ENCODE peak calls at places on chromosomes 11 and 22, in six cellular contexts. B, U, H, R, J and K are unnamed samples.

GRCh38 chr11:44978961-44979331 is 28.3 kb upstream of the TP53I11 start:
- DNase-seq in U (no peak), J (no peak), H (no peak), R (no peak), B (peak), K (no peak)

GRCh38 chr11:369336-370018 is at the start of gene B4GALNT4:
- DNase-seq in R (no peak), U (peak), J (no peak), B (no peak), H (peak), K (peak)

GRCh38 chr11:77636738-77637344 is 753 bp downstream of the CLNS1A start:
- DNase-seq in H (no peak), R (peak), U (peak), J (no peak), B (no peak), K (no peak)

GRCh38 chr22:46366801-46367706 is 31.5 kb downstream of the TRMU start:
- DNase-seq in H (no peak), B (no peak), R (no peak), J (no peak), U (no peak), K (no peak)

GRCh38 chr22:35150163-35151107 is 84.5 kb downstream of the ISX start:
- DNase-seq in U (peak), H (peak), B (peak), R (peak), J (peak), K (no peak)

GRCh38 chr22:36194971-36195370 is 6.6 kb downstream of the APOL4 start:
- DNase-seq in J (peak), H (peak), B (peak), R (peak), U (peak), K (no peak)

GRCh38 chr11:117993988-117994741 is 8.0 kb downstream of the IL10RA start:
- DNase-seq in R (no peak), U (no peak), J (no peak), B (no peak), H (no peak), K (no peak)

GRCh38 chr11:32870676-32871075 is 21.9 kb upstream of the QSER1 start:
- DNase-seq in B (no peak), J (no peak), H (peak), R (peak), U (no peak), K (no peak)

GRCh38 chr11:34416746-34417145 is 22.0 kb upstream of the CAT start:
- DNase-seq in R (no peak), B (no peak), U (peak), J (peak), H (no peak), K (no peak)

GRCh38 chr11:61141601-61142028 is 19.6 kb downstream of the VPS37C start:
- DNase-seq in U (no peak), J (no peak), R (no peak), B (peak), H (no peak), K (peak)

GRCh38 chr11:69841859-69842698 is 22.9 kb upstream of the FGF3 start:
- DNase-seq in R (peak), J (no peak), H (no peak), U (peak), B (peak), K (no peak)

GRCh38 chr22:36467946-36468345 is 13.5 kb downstream of the TXN2 start:
- DNase-seq in B (no peak), U (peak), J (peak), H (no peak), R (no peak), K (peak)

GRCh38 chr11:34926831-34927132 is 10.4 kb downstream of the PDHX start:
- DNase-seq in R (no peak), J (peak), H (no peak), B (no peak), U (peak), K (no peak)

GRCh38 chr11:128713595-128713994 is 19.7 kb downstream of the FLI1 start:
- DNase-seq in J (no peak), U (peak), R (no peak), B (no peak), H (no peak), K (no peak)

GRCh38 chr11:109933126-109933525 is 160.1 kb upstream of the ZC3H12C start:
- DNase-seq in R (no peak), J (peak), B (no peak), U (peak), H (no peak), K (no peak)

GRCh38 chr11:10654211-10655150 is 39.1 kb downstream of the IRAG1 start:
- DNase-seq in U (peak), B (no peak), R (peak), H (peak), J (peak), K (no peak)
- H3K27ac ChIP-seq in U (no peak), B (peak), R (no peak), H (no peak), J (no peak), K (peak)

GRCh38 chr11:121535122-121535796 is 82.5 kb upstream of the SORL1-AS1 start:
- DNase-seq in H (no peak), J (no peak), R (no peak), U (peak), B (no peak), K (no peak)

GRCh38 chr11:121536116-121536515 is 83.3 kb upstream of the SORL1-AS1 start:
- DNase-seq in B (no peak), H (no peak), U (no peak), R (no peak), J (no peak), K (no peak)

GRCh38 chr11:121530257-121530656 is 77.5 kb upstream of the SORL1-AS1 start:
- DNase-seq in B (no peak), J (no peak), U (no peak), R (no peak), H (no peak), K (no peak)

GRCh38 chr11:121534131-121535093 is 81.6 kb upstream of the SORL1-AS1 start:
- DNase-seq in B (no peak), U (peak), H (no peak), R (no peak), J (peak), K (no peak)

GRCh38 chr11:121533556-121534050 is 80.8 kb upstream of the SORL1-AS1 start:
- DNase-seq in H (no peak), B (no peak), J (no peak), R (no peak), U (no peak), K (no peak)
- H3K27ac ChIP-seq in H (peak), B (no peak), J (no peak), R (no peak), U (no peak), K (no peak)

GRCh38 chr11:73570415-73571114 is 27.3 kb downstream of the FAM168A start:
- DNase-seq in J (no peak), U (peak), B (no peak), R (no peak), H (no peak), K (peak)
- H3K27ac ChIP-seq in J (no peak), U (peak), B (no peak), R (no peak), H (no peak), K (peak)

GRCh38 chr11:129798212-129798611 is 17.4 kb upstream of the TMEM45B start:
- DNase-seq in R (no peak), J (no peak), H (no peak), U (no peak), B (no peak), K (no peak)
- H3K27ac ChIP-seq in R (no peak), J (no peak), H (no peak), U (no peak), B (peak), K (no peak)

DNA sequence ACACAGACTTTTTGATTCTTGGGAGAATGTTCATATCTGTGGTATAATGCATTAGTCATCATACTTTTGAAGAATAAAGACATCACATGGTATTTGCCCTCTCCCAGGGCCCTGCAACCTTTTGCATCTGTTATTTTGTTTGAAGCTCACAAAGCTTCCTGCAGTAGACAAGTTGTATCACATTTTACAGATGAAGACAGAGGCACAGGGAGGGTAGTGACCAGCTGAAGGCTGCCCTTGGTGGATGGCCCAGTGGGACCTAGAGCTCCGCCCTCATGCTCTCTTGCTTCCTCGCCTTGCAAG is 66.4 kb downstream of the UBASH3B start:
- DNase-seq in R (no peak), J (peak), H (peak), U (peak), B (no peak), K (no peak)
- H3K27ac ChIP-seq in R (no peak), J (peak), H (no peak), U (peak), B (no peak), K (peak)

GRCh38 chr11:66338276-66339162 is 2.3 kb upstream of the RIN1 start:
- DNase-seq in R (no peak), U (no peak), H (no peak), J (no peak), B (no peak), K (no peak)

GRCh38 chr11:66340596-66341501 is 4.1 kb downstream of the BRMS1 start:
- DNase-seq in U (no peak), J (no peak), H (no peak), R (no peak), B (no peak), K (peak)

GRCh38 chr11:66339686-66340483 is 3.7 kb upstream of the RIN1 start:
- DNase-seq in J (no peak), B (no peak), R (no peak), H (no peak), U (no peak), K (peak)

GRCh38 chr11:66337103-66337899 is 1.1 kb upstream of the RIN1 start:
- DNase-seq in U (peak), B (no peak), H (no peak), R (no peak), J (peak), K (no peak)

DNA sequence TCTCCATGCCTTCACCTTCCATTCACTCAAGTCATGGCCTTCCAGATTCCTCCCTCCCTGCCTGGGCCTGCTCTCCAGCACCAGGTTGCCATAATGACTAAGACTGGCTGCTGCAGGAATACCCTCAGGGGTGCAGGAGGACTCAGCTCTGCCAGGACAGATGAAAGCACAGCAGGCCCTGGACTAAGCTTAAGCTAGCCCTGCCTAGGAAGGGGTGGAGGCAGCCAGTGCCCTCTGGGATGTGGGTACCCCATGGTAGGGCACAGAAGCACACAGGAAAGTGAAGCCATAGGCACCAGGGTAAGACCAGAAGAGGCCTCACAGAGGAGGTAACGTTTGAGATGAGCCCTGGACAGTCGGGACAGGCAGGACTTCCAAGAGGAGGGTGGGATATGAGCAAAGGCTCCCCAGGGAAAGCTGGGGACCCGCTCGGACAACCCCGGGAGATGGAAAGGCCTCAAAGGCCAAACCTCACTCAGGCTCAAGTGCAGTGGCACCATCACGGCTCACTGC is 3.0 kb upstream of the RIN1 start:
- DNase-seq in R (no peak), B (no peak), U (peak), J (no peak), H (no peak), K (peak)
- H3K27ac ChIP-seq in R (no peak), B (no peak), U (no peak), J (peak), H (no peak), K (peak)

DNA sequence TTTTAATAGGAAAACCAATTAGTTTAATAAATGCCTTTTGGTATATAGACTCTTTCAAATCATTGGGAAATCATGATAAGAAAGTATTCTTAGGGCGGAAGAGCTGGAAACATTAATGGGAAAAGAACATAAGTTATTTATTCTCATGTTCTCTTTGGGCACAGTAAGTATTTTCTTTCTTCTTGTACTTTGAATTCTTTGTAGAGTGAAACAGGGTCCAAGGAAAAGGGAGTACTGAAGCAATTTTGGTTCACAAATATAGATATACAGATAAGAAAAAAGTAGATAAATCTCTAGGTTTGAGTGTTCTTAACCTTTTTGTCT is 123.2 kb downstream of the MICAL2 start:
- DNase-seq in H (no peak), U (no peak), J (no peak), R (no peak), B (no peak), K (no peak)
- H3K27ac ChIP-seq in H (no peak), U (peak), J (peak), R (no peak), B (no peak), K (peak)